ENCODE peak calls at places on chromosome 17, in five cellular contexts. One of them, this sample, is unnamed.

GRCh38 chr17:32461853-32462617 is 17.7 kb downstream of the PSMD11 start:
- DNase-seq in K562: peak; percentile 46
- DNase-seq in GM12878: no peak
- DNase-seq in SK-N-SH: peak; percentile 52
- DNase-seq in IMR-90: peak; percentile 52
- DNase-seq in this sample: peak; percentile 81

GRCh38 chr17:42783062-42783777 is 2.8 kb downstream of the WNK4 start:
- DNase-seq in IMR-90: peak; percentile 83
- DNase-seq in SK-N-SH: no peak
- DNase-seq in K562: no peak
- DNase-seq in GM12878: no peak
- DNase-seq in this sample: peak; percentile 45

GRCh38 chr17:30831663-30832437 is at the start of gene ATAD5:
- DNase-seq in K562: peak; percentile 89
- DNase-seq in IMR-90: peak; percentile 91
- DNase-seq in SK-N-SH: peak; percentile 92
- DNase-seq in GM12878: peak; percentile 58
- DNase-seq in this sample: peak; percentile 95

GRCh38 chr17:39222866-39223834 is 2.6 kb downstream of the STAC2 start:
- DNase-seq in K562: no peak
- DNase-seq in SK-N-SH: no peak
- DNase-seq in GM12878: no peak
- DNase-seq in IMR-90: no peak
- DNase-seq in this sample: no peak

GRCh38 chr17:17913695-17914332 is 58.4 kb downstream of the TOM1L2 start:
- DNase-seq in K562: peak; percentile 87
- DNase-seq in IMR-90: peak; percentile 90
- DNase-seq in SK-N-SH: peak; percentile 74
- DNase-seq in GM12878: no peak
- DNase-seq in this sample: peak; percentile 88

GRCh38 chr17:8799001-8799850 is at the start of gene MFSD6L:
- DNase-seq in K562: no peak
- DNase-seq in IMR-90: no peak
- DNase-seq in GM12878: no peak
- DNase-seq in SK-N-SH: no peak
- DNase-seq in this sample: no peak

GRCh38 chr17:38872671-38873385 is 3.0 kb downstream of the LASP1 start:
- DNase-seq in SK-N-SH: no peak
- DNase-seq in GM12878: no peak
- DNase-seq in K562: no peak
- DNase-seq in IMR-90: no peak
- DNase-seq in this sample: peak; percentile 61

GRCh38 chr17:4997302-4998026 is at the start of the genes INCA1 and KIF1C:
- DNase-seq in GM12878: peak; percentile 42
- DNase-seq in IMR-90: peak; percentile 82
- DNase-seq in SK-N-SH: peak; percentile 99
- DNase-seq in K562: peak; percentile 94
- DNase-seq in this sample: peak; percentile 98

GRCh38 chr17:1362065-1362848 is 37.8 kb downstream of the YWHAE start:
- DNase-seq in SK-N-SH: no peak
- DNase-seq in IMR-90: no peak
- DNase-seq in K562: no peak
- DNase-seq in GM12878: no peak
- DNase-seq in this sample: no peak

GRCh38 chr17:45914036-45914717 is 19.8 kb downstream of the MAPT start:
- DNase-seq in IMR-90: no peak
- DNase-seq in K562: no peak
- DNase-seq in SK-N-SH: no peak
- DNase-seq in GM12878: no peak
- DNase-seq in this sample: no peak

GRCh38 chr17:2551493-2551892 is 39.8 kb upstream of the METTL16 start:
- DNase-seq in K562: no peak
- DNase-seq in GM12878: no peak
- DNase-seq in SK-N-SH: no peak
- DNase-seq in IMR-90: no peak
- DNase-seq in this sample: no peak

GRCh38 chr17:35892091-35892637 is 12.0 kb upstream of the CCL5 start:
- DNase-seq in GM12878: no peak
- DNase-seq in SK-N-SH: no peak
- DNase-seq in K562: no peak
- DNase-seq in IMR-90: peak; percentile 12
- DNase-seq in this sample: no peak

GRCh38 chr17:78653382-78653781 is 76.2 kb upstream of the DNAH17 start:
- DNase-seq in IMR-90: peak; percentile 47
- DNase-seq in GM12878: no peak
- DNase-seq in SK-N-SH: peak; percentile 3
- DNase-seq in K562: no peak
- DNase-seq in this sample: peak; percentile 59

GRCh38 chr17:4833178-4833940 is at the start of gene MINK1:
- DNase-seq in SK-N-SH: peak; percentile 100
- DNase-seq in K562: peak; percentile 98
- DNase-seq in IMR-90: peak; percentile 92
- DNase-seq in GM12878: peak; percentile 80
- DNase-seq in this sample: peak; percentile 99

GRCh38 chr17:83186226-83186625 is 106.8 kb downstream of the METRNL start:
- DNase-seq in SK-N-SH: no peak
- DNase-seq in K562: peak; percentile 46
- DNase-seq in GM12878: no peak
- DNase-seq in IMR-90: no peak
- DNase-seq in this sample: no peak

GRCh38 chr17:11986179-11986938 is 10.9 kb downstream of the ZNF18 start:
- DNase-seq in GM12878: no peak
- DNase-seq in K562: no peak
- DNase-seq in IMR-90: no peak
- DNase-seq in SK-N-SH: no peak
- DNase-seq in this sample: no peak

GRCh38 chr17:82164853-82165252 is 47.8 kb downstream of the CCDC57 start:
- DNase-seq in K562: no peak
- DNase-seq in SK-N-SH: no peak
- DNase-seq in IMR-90: no peak
- DNase-seq in GM12878: no peak
- DNase-seq in this sample: no peak

GRCh38 chr17:61386251-61386650 is 13.4 kb upstream of the TBX2 start:
- DNase-seq in GM12878: no peak
- DNase-seq in IMR-90: no peak
- DNase-seq in K562: no peak
- DNase-seq in SK-N-SH: no peak
- DNase-seq in this sample: no peak

GRCh38 chr17:14428640-14429029 is 127.8 kb downstream of the HS3ST3B1 start:
- DNase-seq in GM12878: no peak
- DNase-seq in K562: no peak
- DNase-seq in SK-N-SH: no peak
- DNase-seq in IMR-90: no peak
- DNase-seq in this sample: no peak

GRCh38 chr17:35086931-35087573 is 23.5 kb upstream of the RFFL start:
- DNase-seq in GM12878: no peak
- DNase-seq in IMR-90: no peak
- DNase-seq in K562: no peak
- DNase-seq in SK-N-SH: no peak
- DNase-seq in this sample: peak; percentile 75

GRCh38 chr17:59161477-59161876 is 5.9 kb downstream of the PRR11 start:
- DNase-seq in K562: no peak
- DNase-seq in IMR-90: no peak
- DNase-seq in GM12878: no peak
- DNase-seq in SK-N-SH: no peak
- DNase-seq in this sample: no peak

GRCh38 chr17:4161179-4161559 is 18.2 kb downstream of the CYB5D2 start:
- DNase-seq in SK-N-SH: peak; percentile 48
- DNase-seq in K562: peak; percentile 21
- DNase-seq in IMR-90: peak; percentile 93
- DNase-seq in GM12878: no peak
- DNase-seq in this sample: peak; percentile 98

GRCh38 chr17:7882629-7883028 is 6.0 kb upstream of the CHD3 start:
- DNase-seq in SK-N-SH: no peak
- DNase-seq in GM12878: no peak
- DNase-seq in K562: no peak
- DNase-seq in IMR-90: no peak
- DNase-seq in this sample: no peak

GRCh38 chr17:9342225-9342624 is 233.4 kb downstream of the STX8 start:
- DNase-seq in SK-N-SH: no peak
- DNase-seq in K562: no peak
- DNase-seq in GM12878: no peak
- DNase-seq in IMR-90: no peak
- DNase-seq in this sample: no peak

GRCh38 chr17:72788950-72789585 is 303.4 kb downstream of the SLC39A11 start:
- DNase-seq in GM12878: no peak
- DNase-seq in K562: no peak
- DNase-seq in SK-N-SH: no peak
- DNase-seq in IMR-90: peak; percentile 54
- DNase-seq in this sample: no peak

GRCh38 chr17:537133-537532 is 177.5 kb downstream of the VPS53 start:
- DNase-seq in K562: no peak
- DNase-seq in GM12878: no peak
- DNase-seq in IMR-90: no peak
- DNase-seq in SK-N-SH: no peak
- DNase-seq in this sample: no peak

DNA sequence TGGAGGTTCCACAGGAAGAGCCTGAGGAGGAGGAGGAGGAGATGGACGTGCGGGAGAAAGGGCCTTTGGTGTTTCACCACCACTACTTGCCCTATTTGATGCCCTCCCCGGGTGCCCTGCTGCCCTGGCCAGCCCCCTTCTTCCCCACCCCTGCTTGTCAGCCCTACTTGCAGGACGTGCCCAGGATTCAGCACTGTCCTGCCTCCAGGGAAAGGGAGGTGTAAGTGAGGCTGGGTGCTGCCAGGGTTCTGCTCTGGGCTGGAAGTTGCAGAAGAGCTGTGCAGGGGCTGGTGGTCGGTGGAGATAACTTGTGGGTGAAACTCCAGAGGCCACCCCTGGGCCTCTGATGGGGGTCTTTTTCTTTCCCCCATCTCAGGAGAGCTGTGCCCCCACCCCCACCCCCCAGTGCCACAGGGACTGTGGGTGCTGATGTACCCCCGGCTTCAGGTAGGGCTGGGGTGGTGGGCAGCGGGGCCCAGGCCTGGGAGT is 3.0 kb downstream of the PRR29 start:
- DNase-seq in IMR-90: no peak
- DNase-seq in SK-N-SH: peak; percentile 19
- DNase-seq in GM12878: no peak
- DNase-seq in K562: no peak
- DNase-seq in this sample: no peak
- TF ChIP-seq RCOR1 in IMR-90: no peak
- TF ChIP-seq RCOR1 in SK-N-SH: no peak
- TF ChIP-seq RCOR1 in GM12878: no peak
- TF ChIP-seq RCOR1 in K562: no peak
- TF ChIP-seq RCOR1 in this sample: no peak

GRCh38 chr17:37779554-37779953 is 34.7 kb upstream of the HNF1B start:
- DNase-seq in IMR-90: peak; percentile 85
- DNase-seq in GM12878: no peak
- DNase-seq in K562: no peak
- DNase-seq in SK-N-SH: no peak
- DNase-seq in this sample: no peak
- TF ChIP-seq RCOR1 in IMR-90: no peak
- TF ChIP-seq RCOR1 in GM12878: no peak
- TF ChIP-seq RCOR1 in K562: no peak
- TF ChIP-seq RCOR1 in SK-N-SH: no peak
- TF ChIP-seq RCOR1 in this sample: no peak

GRCh38 chr17:48548687-48549621 is 4.0 kb upstream of the HOXB2 start:
- DNase-seq in SK-N-SH: no peak
- DNase-seq in K562: no peak
- DNase-seq in GM12878: no peak
- DNase-seq in IMR-90: peak; percentile 29
- DNase-seq in this sample: no peak

GRCh38 chr17:48551206-48551597 is 6.3 kb upstream of the HOXB2 start:
- DNase-seq in GM12878: no peak
- DNase-seq in K562: no peak
- DNase-seq in SK-N-SH: no peak
- DNase-seq in IMR-90: peak; percentile 42
- DNase-seq in this sample: no peak

GRCh38 chr17:48547839-48548686 is 3.2 kb upstream of the HOXB2 start:
- DNase-seq in SK-N-SH: no peak
- DNase-seq in IMR-90: peak; percentile 88
- DNase-seq in GM12878: no peak
- DNase-seq in K562: peak; percentile 82
- DNase-seq in this sample: no peak

GRCh38 chr17:48550313-48551205 is 5.7 kb upstream of the HOXB2 start:
- DNase-seq in SK-N-SH: no peak
- DNase-seq in GM12878: no peak
- DNase-seq in K562: no peak
- DNase-seq in IMR-90: peak; percentile 40
- DNase-seq in this sample: no peak

DNA sequence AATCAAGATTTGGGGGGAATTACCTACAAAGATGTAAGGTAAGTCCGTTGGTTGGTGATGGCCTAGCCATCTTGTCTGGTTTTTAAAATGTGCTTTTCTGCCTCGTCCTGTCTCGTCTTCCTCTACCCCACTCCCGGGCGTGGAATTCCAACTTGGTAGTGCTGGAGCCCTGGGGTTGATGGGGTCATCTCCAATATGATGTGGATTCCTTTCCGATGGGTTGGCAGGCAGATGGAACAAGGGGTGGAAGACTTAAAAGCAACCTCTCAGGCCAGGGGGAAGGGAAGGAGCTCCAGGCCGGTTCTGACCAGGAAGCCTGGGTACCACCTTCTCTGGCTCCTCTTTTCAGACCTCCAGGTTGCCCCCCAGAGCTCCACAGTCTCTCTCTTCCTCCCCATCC is 5.0 kb upstream of the HOXB2 start:
- DNase-seq in GM12878: no peak
- DNase-seq in IMR-90: peak; percentile 89
- DNase-seq in K562: no peak
- DNase-seq in SK-N-SH: no peak
- DNase-seq in this sample: no peak
- TF ChIP-seq RCOR1 in GM12878: no peak
- TF ChIP-seq RCOR1 in IMR-90: no peak
- TF ChIP-seq RCOR1 in K562: no peak
- TF ChIP-seq RCOR1 in SK-N-SH: no peak
- TF ChIP-seq RCOR1 in this sample: no peak

DNA sequence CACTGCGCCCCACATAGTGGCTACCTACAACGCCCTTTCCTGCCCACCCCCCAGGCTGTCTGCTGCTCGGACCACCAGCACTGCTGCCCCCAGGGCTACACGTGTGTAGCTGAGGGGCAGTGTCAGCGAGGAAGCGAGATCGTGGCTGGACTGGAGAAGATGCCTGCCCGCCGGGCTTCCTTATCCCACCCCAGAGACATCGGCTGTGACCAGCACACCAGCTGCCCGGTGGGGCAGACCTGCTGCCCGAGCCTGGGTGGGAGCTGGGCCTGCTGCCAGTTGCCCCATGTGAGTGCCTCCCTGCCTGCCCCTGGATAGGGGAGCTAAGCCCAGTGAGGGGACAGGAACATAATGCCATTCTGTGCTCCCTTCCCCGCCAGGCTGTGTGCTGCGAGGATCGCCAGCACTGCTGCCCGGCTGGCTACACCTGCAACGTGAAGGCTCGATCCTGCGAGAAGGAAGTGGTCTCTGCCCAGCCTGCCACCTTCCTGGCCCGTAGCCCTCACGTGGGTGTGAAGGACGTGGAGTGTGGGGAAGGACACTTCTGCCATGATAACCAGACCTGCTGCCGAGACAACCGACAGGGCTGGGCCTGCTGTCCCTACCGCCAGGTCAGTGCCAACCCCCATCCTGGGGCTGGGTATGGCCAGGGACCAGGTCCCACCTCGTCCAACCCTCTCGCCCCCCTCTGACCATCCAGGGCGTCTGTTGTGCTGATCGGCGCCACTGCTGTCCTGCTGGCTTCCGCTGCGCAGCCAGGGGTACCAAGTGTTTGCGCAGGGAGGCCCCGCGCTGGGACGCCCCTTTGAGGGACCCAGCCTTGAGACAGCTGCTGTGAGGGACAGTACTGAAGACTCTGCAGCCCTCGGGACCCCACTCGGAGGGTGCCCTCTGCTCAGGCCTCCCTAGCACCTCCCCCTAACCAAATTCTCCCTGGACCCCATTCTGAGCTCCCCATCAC is 7.1 kb downstream of the GRN start:
- DNase-seq in GM12878: no peak
- DNase-seq in K562: no peak
- DNase-seq in SK-N-SH: peak; percentile 32
- DNase-seq in IMR-90: no peak
- DNase-seq in this sample: no peak
- TF ChIP-seq RCOR1 in GM12878: no peak
- TF ChIP-seq RCOR1 in K562: no peak
- TF ChIP-seq RCOR1 in SK-N-SH: no peak
- TF ChIP-seq RCOR1 in IMR-90: no peak
- TF ChIP-seq RCOR1 in this sample: no peak

This sample was measured in A549.